ENCODE peak calls at places on chromosomes 2 and 18, in five cellular contexts. One of them, this sample, is unnamed.

GRCh38 chr2:68734688-68735525 is at the start of gene ARHGAP25:
- DNase-seq in fibroblast of mammary gland: no peak
- DNase-seq in lung: no peak
- DNase-seq in tibial nerve: no peak
- DNase-seq in fibroblast of the aortic adventitia: no peak
- DNase-seq in this sample: no peak

GRCh38 chr2:120390381-120391055 is 44.6 kb downstream of the INHBB start:
- DNase-seq in fibroblast of mammary gland: no peak
- DNase-seq in lung: no peak
- DNase-seq in tibial nerve: no peak
- DNase-seq in fibroblast of the aortic adventitia: no peak
- DNase-seq in this sample: no peak

GRCh38 chr18:41713969-41714700 is 240.9 kb upstream of the PIK3C3 start:
- DNase-seq in fibroblast of mammary gland: no peak
- DNase-seq in lung: no peak
- DNase-seq in tibial nerve: no peak
- DNase-seq in fibroblast of the aortic adventitia: no peak
- DNase-seq in this sample: no peak

GRCh38 chr2:31286230-31286629 is 52.3 kb downstream of the EHD3 start:
- DNase-seq in fibroblast of mammary gland: no peak
- DNase-seq in lung: no peak
- DNase-seq in tibial nerve: no peak
- DNase-seq in fibroblast of the aortic adventitia: peak; percentile 65
- DNase-seq in this sample: no peak

GRCh38 chr2:172968061-172968469 is 107.6 kb upstream of the MAP3K20 start:
- DNase-seq in fibroblast of mammary gland: peak; percentile 97
- DNase-seq in lung: peak; percentile 49
- DNase-seq in tibial nerve: peak; percentile 37
- DNase-seq in fibroblast of the aortic adventitia: peak; percentile 89
- DNase-seq in this sample: peak; percentile 54

GRCh38 chr2:21395366-21395765 is 271.6 kb downstream of the TDRD15 start:
- DNase-seq in fibroblast of mammary gland: no peak
- DNase-seq in lung: no peak
- DNase-seq in tibial nerve: no peak
- DNase-seq in fibroblast of the aortic adventitia: no peak
- DNase-seq in this sample: no peak

GRCh38 chr18:3458952-3459853 is 9.2 kb downstream of the TGIF1 start:
- DNase-seq in fibroblast of mammary gland: peak; percentile 87
- DNase-seq in lung: no peak
- DNase-seq in tibial nerve: no peak
- DNase-seq in fibroblast of the aortic adventitia: peak; percentile 81
- DNase-seq in this sample: peak; percentile 52

GRCh38 chr2:56671973-56672569 is 488.3 kb downstream of the CCDC85A start:
- DNase-seq in fibroblast of mammary gland: peak; percentile 43
- DNase-seq in lung: no peak
- DNase-seq in tibial nerve: no peak
- DNase-seq in fibroblast of the aortic adventitia: no peak
- DNase-seq in this sample: no peak

GRCh38 chr2:59655809-59656208 is 897.6 kb downstream of the BCL11A start:
- DNase-seq in fibroblast of mammary gland: no peak
- DNase-seq in lung: peak; percentile 71
- DNase-seq in tibial nerve: no peak
- DNase-seq in fibroblast of the aortic adventitia: no peak
- DNase-seq in this sample: no peak

GRCh38 chr2:129058981-129059380 is 740.3 kb upstream of the HS6ST1 start:
- DNase-seq in fibroblast of mammary gland: no peak
- DNase-seq in lung: no peak
- DNase-seq in tibial nerve: no peak
- DNase-seq in fibroblast of the aortic adventitia: no peak
- DNase-seq in this sample: no peak

GRCh38 chr2:221016551-221016950 is 555.6 kb downstream of the EPHA4 start:
- DNase-seq in fibroblast of mammary gland: no peak
- DNase-seq in lung: no peak
- DNase-seq in tibial nerve: no peak
- DNase-seq in fibroblast of the aortic adventitia: no peak
- DNase-seq in this sample: no peak

GRCh38 chr2:86775323-86775722 is 15.4 kb downstream of the CD8A start:
- DNase-seq in fibroblast of mammary gland: no peak
- DNase-seq in lung: no peak
- DNase-seq in tibial nerve: no peak
- DNase-seq in fibroblast of the aortic adventitia: no peak
- DNase-seq in this sample: no peak

GRCh38 chr2:231991664-231992063 is 30.2 kb downstream of the DIS3L2 start:
- DNase-seq in fibroblast of mammary gland: peak; percentile 6
- DNase-seq in lung: no peak
- DNase-seq in tibial nerve: no peak
- DNase-seq in fibroblast of the aortic adventitia: no peak
- DNase-seq in this sample: peak; percentile 20

GRCh38 chr18:49944681-49945080 is 131.3 kb upstream of the ACAA2 start:
- DNase-seq in fibroblast of mammary gland: peak; percentile 17
- DNase-seq in lung: no peak
- DNase-seq in tibial nerve: no peak
- DNase-seq in fibroblast of the aortic adventitia: peak; percentile 11
- DNase-seq in this sample: no peak

GRCh38 chr2:9378433-9379371 is 44.6 kb downstream of the ITGB1BP1 start:
- DNase-seq in fibroblast of mammary gland: peak; percentile 89
- DNase-seq in lung: no peak
- DNase-seq in tibial nerve: peak; percentile 65
- DNase-seq in fibroblast of the aortic adventitia: peak; percentile 69
- DNase-seq in this sample: peak; percentile 78

GRCh38 chr2:197606180-197606579 is 69.2 kb downstream of the RFTN2 start:
- DNase-seq in fibroblast of mammary gland: no peak
- DNase-seq in lung: no peak
- DNase-seq in tibial nerve: no peak
- DNase-seq in fibroblast of the aortic adventitia: no peak
- DNase-seq in this sample: no peak

GRCh38 chr2:165847001-165847400 is 53.0 kb upstream of the GALNT3 start:
- DNase-seq in fibroblast of mammary gland: no peak
- DNase-seq in lung: no peak
- DNase-seq in tibial nerve: no peak
- DNase-seq in fibroblast of the aortic adventitia: no peak
- DNase-seq in this sample: no peak

DNA sequence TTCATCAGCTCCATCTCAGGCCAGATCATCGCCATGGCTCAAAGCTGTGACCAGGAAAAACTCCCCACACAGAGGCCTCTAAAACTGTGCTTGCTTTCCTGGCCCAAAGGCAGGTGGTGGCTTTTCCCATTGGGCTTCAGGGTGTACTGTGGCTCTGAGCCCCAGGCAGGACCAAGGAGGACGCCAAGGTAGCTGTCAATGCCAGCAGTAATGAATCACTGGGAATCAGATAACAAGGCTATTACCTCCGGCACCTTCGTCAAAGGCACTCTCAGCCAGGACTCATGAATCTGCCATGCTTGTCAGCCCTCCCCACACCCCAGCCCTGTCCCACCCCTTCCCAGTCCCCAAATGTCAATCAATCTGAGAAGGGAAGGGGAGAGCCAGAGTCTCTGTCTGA is 27.9 kb upstream of the EN1 start:
- DNase-seq in fibroblast of mammary gland: no peak
- DNase-seq in lung: no peak
- DNase-seq in tibial nerve: no peak
- DNase-seq in fibroblast of the aortic adventitia: no peak
- DNase-seq in this sample: no peak
- H3K4me3 ChIP-seq in fibroblast of mammary gland: no peak overlapping the region
- H3K4me3 ChIP-seq in lung: no peak overlapping the region
- H3K4me3 ChIP-seq in tibial nerve: no peak overlapping the region
- H3K4me3 ChIP-seq in fibroblast of the aortic adventitia: no peak overlapping the region
- H3K4me3 ChIP-seq in this sample: no peak overlapping the region

GRCh38 chr2:34241905-34242740 is 643.0 kb upstream of the FAM98A start:
- DNase-seq in fibroblast of mammary gland: no peak
- DNase-seq in lung: no peak
- DNase-seq in tibial nerve: no peak
- DNase-seq in fibroblast of the aortic adventitia: no peak
- DNase-seq in this sample: no peak
- H3K4me3 ChIP-seq in fibroblast of mammary gland: no peak overlapping the region
- H3K4me3 ChIP-seq in lung: no peak overlapping the region
- H3K4me3 ChIP-seq in tibial nerve: no peak overlapping the region
- H3K4me3 ChIP-seq in fibroblast of the aortic adventitia: no peak overlapping the region
- H3K4me3 ChIP-seq in this sample: no peak overlapping the region

DNA sequence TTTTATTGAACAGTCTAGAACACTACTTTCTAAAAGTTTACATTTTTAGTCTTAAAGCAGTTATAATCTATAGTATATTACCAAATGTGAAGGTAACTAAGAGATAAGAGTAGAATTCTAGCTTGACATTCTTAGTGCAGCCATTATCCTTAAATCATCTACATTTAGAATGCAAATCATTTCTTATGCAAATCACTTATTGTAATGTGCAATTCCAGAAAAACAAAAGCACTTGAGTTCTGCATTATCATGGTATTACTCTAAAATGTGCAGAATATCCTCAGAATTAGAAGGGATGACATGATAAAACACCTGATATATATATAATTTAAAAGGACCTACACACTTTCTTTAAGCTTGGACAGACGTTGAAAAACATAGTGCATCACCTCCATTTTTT is 707 bp upstream of the LRRTM4 start:
- DNase-seq in fibroblast of mammary gland: no peak
- DNase-seq in lung: no peak
- DNase-seq in tibial nerve: no peak
- DNase-seq in fibroblast of the aortic adventitia: no peak
- DNase-seq in this sample: no peak
- H3K4me3 ChIP-seq in fibroblast of mammary gland: no peak overlapping the region
- H3K4me3 ChIP-seq in lung: no peak overlapping the region
- H3K4me3 ChIP-seq in tibial nerve: no peak overlapping the region
- H3K4me3 ChIP-seq in fibroblast of the aortic adventitia: no peak overlapping the region
- H3K4me3 ChIP-seq in this sample: no peak overlapping the region

DNA sequence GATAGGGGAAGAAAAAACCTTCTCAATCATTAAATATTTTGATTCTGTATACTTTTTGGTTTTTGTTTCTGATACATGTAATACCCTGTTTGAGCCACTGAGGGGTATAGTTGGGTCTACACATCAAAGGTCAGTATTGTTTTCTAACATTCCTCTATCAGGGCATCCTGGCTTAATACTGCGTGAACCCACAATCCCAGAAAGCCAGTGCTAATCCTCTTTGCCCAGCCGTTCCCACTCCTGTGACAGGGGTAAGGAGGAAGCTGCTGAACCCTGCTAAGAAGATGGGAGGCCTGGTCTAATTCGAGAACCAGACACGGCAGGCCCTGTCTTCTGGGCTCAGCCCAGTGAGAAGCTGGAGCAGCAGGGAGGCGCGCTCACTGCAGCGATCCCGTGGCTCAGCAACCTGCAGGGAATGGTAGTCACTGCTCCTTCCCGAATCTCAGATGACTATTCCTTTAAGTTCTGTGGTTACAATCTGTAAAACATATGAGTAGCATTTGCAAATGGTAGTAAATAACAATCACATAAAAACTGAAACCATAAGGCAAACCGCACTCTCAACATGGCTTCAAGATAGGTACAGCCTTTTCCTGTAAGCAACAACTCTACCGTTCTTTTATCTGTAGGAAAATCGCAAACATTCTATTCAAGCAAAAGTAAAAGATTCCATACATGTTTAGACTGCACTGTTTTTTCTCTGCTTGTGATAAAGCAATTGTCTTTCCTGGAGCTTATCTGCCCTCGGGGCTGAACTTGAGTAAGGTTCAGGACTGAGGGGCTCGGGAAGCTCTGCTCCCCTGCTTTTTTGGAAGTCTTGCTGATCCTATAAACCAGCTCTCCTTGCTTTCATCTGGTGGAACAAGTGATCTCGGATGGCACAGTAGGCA is 87.0 kb downstream of the EPB41L3 start:
- DNase-seq in fibroblast of mammary gland: peak; percentile 58
- DNase-seq in lung: no peak
- DNase-seq in tibial nerve: no peak
- DNase-seq in fibroblast of the aortic adventitia: peak; percentile 61
- DNase-seq in this sample: peak; percentile 42
- H3K4me3 ChIP-seq in fibroblast of mammary gland: peak overlapping the region; percentile 15
- H3K4me3 ChIP-seq in lung: no peak overlapping the region
- H3K4me3 ChIP-seq in tibial nerve: no peak overlapping the region
- H3K4me3 ChIP-seq in fibroblast of the aortic adventitia: peak overlapping the region; percentile 46
- H3K4me3 ChIP-seq in this sample: peak overlapping the region; percentile 33

GRCh38 chr2:5692561-5693287 is 540 bp downstream of the SOX11 start:
- DNase-seq in fibroblast of mammary gland: no peak
- DNase-seq in lung: no peak
- DNase-seq in tibial nerve: no peak
- DNase-seq in fibroblast of the aortic adventitia: no peak
- DNase-seq in this sample: peak; percentile 13
- H3K4me3 ChIP-seq in fibroblast of mammary gland: no peak overlapping the region
- H3K4me3 ChIP-seq in lung: no peak overlapping the region
- H3K4me3 ChIP-seq in tibial nerve: no peak overlapping the region
- H3K4me3 ChIP-seq in fibroblast of the aortic adventitia: no peak overlapping the region
- H3K4me3 ChIP-seq in this sample: peak overlapping the region; percentile 64

This sample was measured in AG10803.